ENCODE peak calls at places on chromosomes 3 and 15, in nine cellular contexts. F, O, X, S, Z, D, W, Y and C are unnamed samples.

GRCh38 chr15:92773340-92773739 is 117.8 kb upstream of the FAM174B start:
- DNase-seq in F (no peak), O (no peak), X (no peak), S (no peak), Z (no peak), D (no peak), W (no peak), Y (no peak), C (no peak)

GRCh38 chr3:45800611-45801010 is 4.3 kb upstream of the SLC6A20 start:
- DNase-seq in F (no peak), O (no peak), X (no peak), S (no peak), Z (no peak), D (no peak), W (no peak), Y (no peak), C (no peak)

GRCh38 chr15:50996641-50997040 is 88.2 kb downstream of the AP4E1 start:
- DNase-seq in F (no peak), O (no peak), X (no peak), S (no peak), Z (no peak), D (no peak), W (no peak), Y (no peak), C (no peak)

GRCh38 chr15:78007211-78007956 is 70.1 kb downstream of the TBC1D2B start:
- DNase-seq in F (no peak), O (no peak), X (no peak), S (no peak), Z (no peak), D (no peak), W (no peak), Y (no peak), C (no peak)

GRCh38 chr3:171095063-171095462 is 68.5 kb upstream of the SLC2A2 start:
- DNase-seq in F (no peak), O (no peak), X (no peak), S (no peak), Z (no peak), D (no peak), W (no peak), Y (no peak), C (no peak)

GRCh38 chr3:25386686-25387271 is 41.3 kb upstream of the RARB start:
- DNase-seq in F (no peak), O (no peak), X (no peak), S (no peak), Z (peak), D (no peak), W (no peak), Y (no peak), C (no peak)

GRCh38 chr15:40739042-40739441 is 16.0 kb downstream of the RMDN3 start:
- DNase-seq in F (no peak), O (no peak), X (no peak), S (no peak), Z (no peak), D (peak), W (no peak), Y (no peak), C (no peak)

GRCh38 chr3:45914362-45915077 is 28.2 kb downstream of the CCR9 start:
- DNase-seq in F (no peak), O (no peak), X (no peak), S (no peak), Z (no peak), D (no peak), W (no peak), Y (no peak), C (no peak)

GRCh38 chr3:55161256-55161655 is 233.4 kb upstream of the LRTM1 start:
- DNase-seq in F (no peak), O (no peak), X (no peak), S (no peak), Z (no peak), D (no peak), W (no peak), Y (no peak), C (no peak)

GRCh38 chr15:88700716-88701115 is 61.9 kb downstream of the ISG20 start:
- DNase-seq in F (no peak), O (no peak), X (no peak), S (no peak), Z (no peak), D (no peak), W (no peak), Y (no peak), C (no peak)

GRCh38 chr15:51046799-51047449 is 47.8 kb downstream of the TNFAIP8L3 start:
- DNase-seq in F (peak), O (no peak), X (no peak), S (no peak), Z (peak), D (no peak), W (no peak), Y (no peak), C (no peak)

GRCh38 chr3:78660958-78661357 is 1106.8 kb downstream of the ROBO1 start:
- DNase-seq in F (no peak), O (no peak), X (no peak), S (no peak), Z (no peak), D (no peak), W (no peak), Y (no peak), C (no peak)

GRCh38 chr3:15812183-15812582 is 14.4 kb upstream of the ANKRD28 start:
- DNase-seq in F (no peak), O (peak), X (peak), S (no peak), Z (no peak), D (no peak), W (no peak), Y (peak), C (no peak)

GRCh38 chr3:188749010-188749617 is 422.7 kb upstream of the TPRG1 start:
- DNase-seq in F (no peak), O (peak), X (no peak), S (no peak), Z (no peak), D (no peak), W (peak), Y (peak), C (peak)

GRCh38 chr3:52401021-52401420 is 43.9 kb downstream of the SEMA3G start:
- DNase-seq in F (no peak), O (no peak), X (no peak), S (no peak), Z (no peak), D (no peak), W (no peak), Y (no peak), C (no peak)